ENCODE peak calls at places on chromosomes 4 and X, in eight cellular contexts. O is fibroblast of pulmonary artery; S is activated T-cell treated with anti-CD3 and anti-CD28 coated beads, Interleukin-2, amount 50 U/mL, for 72 hours; W is NCI-H1436; I is T follicular helper cell; R is NCI-H1092; C is NCI-H2081; V is T-helper 2 cell. Z is an unnamed sample.

GRCh38 chr4:136939781-136940180 is 592.5 kb downstream of the PCDH18 start:
- DNase-seq in O (no peak), S (no peak), W (no peak), I (no peak), R (no peak), C (no peak), V (no peak), Z (no peak)

GRCh38 chrX:22323541-22323940 is 50.8 kb downstream of the CBLL2 start:
- DNase-seq in O (peak), S (no peak), W (no peak), I (no peak), R (no peak), C (no peak), V (no peak), Z (no peak)

GRCh38 chr4:25347971-25348370 is 29.1 kb upstream of the ANAPC4 start:
- DNase-seq in O (no peak), S (no peak), W (no peak), I (no peak), R (no peak), C (no peak), V (no peak), Z (no peak)

GRCh38 chr4:25031077-25031606 is 396 bp upstream of the LGI2 start:
- DNase-seq in O (peak), S (no peak), W (no peak), I (no peak), R (peak), C (peak), V (no peak), Z (peak)

GRCh38 chrX:79511799-79512198 is 144.7 kb upstream of the ITM2A start:
- DNase-seq in O (no peak), S (no peak), W (no peak), I (no peak), R (no peak), C (no peak), V (no peak), Z (no peak)

GRCh38 chr4:14428125-14428524 is 574.2 kb upstream of the CPEB2 start:
- DNase-seq in O (no peak), S (no peak), W (no peak), I (no peak), R (no peak), C (no peak), V (no peak), Z (no peak)

GRCh38 chrX:111086521-111087127 is 9.4 kb upstream of the PAK3 start:
- DNase-seq in O (no peak), S (no peak), W (peak), I (no peak), R (no peak), C (peak), V (no peak), Z (no peak)

GRCh38 chrX:120769576-120770341 is 105.9 kb downstream of the CT47B1 start:
- DNase-seq in O (peak), S (no peak), W (peak), I (no peak), R (peak), C (peak), V (no peak), Z (no peak)

GRCh38 chrX:134936542-134936941 is 54.2 kb upstream of the SMIM10 start:
- DNase-seq in O (peak), S (no peak), W (no peak), I (no peak), R (no peak), C (no peak), V (no peak), Z (no peak)

Z was measured in WERI-Rb-1.